ENCODE peak calls at places on chromosomes 2 and 18, in six cellular contexts. Z, U, A, F, E and W are unnamed samples. For H3K4me1, the result is how much of the 10 kb centered on the place peaks cover.

GRCh38 chr2:54100772-54101171 is 14.6 kb upstream of the ACYP2 start:
- DNase-seq in Z (no peak), U (peak), A (no peak), F (no peak), E (no peak), W (no peak)

GRCh38 chr2:222319576-222320440 is 21.0 kb upstream of the PAX3 start:
- DNase-seq in Z (peak), U (peak), A (no peak), F (no peak), E (no peak), W (no peak)

GRCh38 chr18:32769242-32770180 is 3.3 kb downstream of the KLHL14 start:
- DNase-seq in Z (peak), U (peak), A (peak), F (no peak), E (no peak), W (no peak)

GRCh38 chr2:197710424-197711042 is 5.4 kb downstream of the MARS2 start:
- DNase-seq in Z (no peak), U (no peak), A (no peak), F (no peak), E (no peak), W (no peak)

GRCh38 chr2:72698300-72698699 is 127.5 kb downstream of the EXOC6B start:
- DNase-seq in Z (no peak), U (no peak), A (no peak), F (no peak), E (no peak), W (no peak)

GRCh38 chr2:109339519-109339991 is 210.6 kb downstream of the SH3RF3 start:
- DNase-seq in Z (no peak), U (no peak), A (no peak), F (no peak), E (no peak), W (no peak)

GRCh38 chr2:161983010-161983651 is 90.9 kb downstream of the DPP4 start:
- DNase-seq in Z (no peak), U (no peak), A (no peak), F (no peak), E (no peak), W (no peak)

GRCh38 chr2:46831037-46831868 is 84.4 kb downstream of the MCFD2 start:
- DNase-seq in Z (no peak), U (no peak), A (no peak), F (no peak), E (no peak), W (no peak)

GRCh38 chr18:36397033-36397432 is 99.5 kb downstream of the FHOD3 start:
- DNase-seq in Z (no peak), U (no peak), A (no peak), F (no peak), E (no peak), W (no peak)

GRCh38 chr2:16473575-16473974 is 192.1 kb downstream of the CYRIA start:
- DNase-seq in Z (no peak), U (no peak), A (no peak), F (no peak), E (no peak), W (no peak)

GRCh38 chr2:226060228-226060627 is 660.7 kb downstream of the NYAP2 start:
- DNase-seq in Z (no peak), U (no peak), A (no peak), F (no peak), E (no peak), W (no peak)

GRCh38 chr2:188852752-188853151 is 121.4 kb upstream of the COL3A1 start:
- DNase-seq in Z (no peak), U (no peak), A (no peak), F (no peak), E (no peak), W (no peak)

GRCh38 chr18:6487968-6488367 is 73.3 kb upstream of the L3MBTL4 start:
- DNase-seq in Z (no peak), U (no peak), A (no peak), F (no peak), E (no peak), W (no peak)

GRCh38 chr2:105654474-105655004 is 90.2 kb upstream of the NCK2 start:
- DNase-seq in Z (no peak), U (no peak), A (no peak), F (no peak), E (no peak), W (no peak)

GRCh38 chr2:36526216-36526615 is 71.8 kb downstream of the FEZ2 start:
- DNase-seq in Z (no peak), U (no peak), A (no peak), F (no peak), E (no peak), W (no peak)

GRCh38 chr18:37668971-37669747 is 103.6 kb upstream of the CELF4 start:
- DNase-seq in Z (no peak), U (no peak), A (no peak), F (no peak), E (no peak), W (peak)

GRCh38 chr18:26549103-26549485 is 741 bp upstream of the KCTD1 start:
- DNase-seq in Z (peak), U (peak), A (no peak), F (no peak), E (no peak), W (no peak)

GRCh38 chr2:105431367-105432088 is 32.7 kb upstream of the FHL2 start:
- DNase-seq in Z (peak), U (peak), A (no peak), F (peak), E (no peak), W (no peak)

GRCh38 chr2:196205891-196206408 is 34.6 kb upstream of the STK17B start:
- DNase-seq in Z (no peak), U (peak), A (no peak), F (no peak), E (no peak), W (no peak)

GRCh38 chr2:240917009-240917683 is 11.0 kb downstream of the CROCC2 start:
- DNase-seq in Z (peak), U (no peak), A (peak), F (peak), E (no peak), W (no peak)

GRCh38 chr2:222872551-222872950 is 11.7 kb downstream of the ACSL3 start:
- DNase-seq in Z (no peak), U (no peak), A (no peak), F (no peak), E (no peak), W (no peak)

GRCh38 chr2:114550895-114551793 is 108.7 kb downstream of the DPP10 start:
- DNase-seq in Z (no peak), U (peak), A (peak), F (peak), E (no peak), W (no peak)

GRCh38 chr2:45859682-45860081 is 208.2 kb downstream of the PRKCE start:
- DNase-seq in Z (no peak), U (no peak), A (no peak), F (no peak), E (no peak), W (no peak)

GRCh38 chr2:27886322-27886721 is 3.9 kb downstream of the RBKS start:
- DNase-seq in Z (no peak), U (no peak), A (no peak), F (no peak), E (no peak), W (no peak)

GRCh38 chr2:135337066-135337465 is 194.0 kb downstream of the ZRANB3 start:
- DNase-seq in Z (no peak), U (no peak), A (no peak), F (no peak), E (no peak), W (no peak)

GRCh38 chr18:69622961-69623360 is 222.3 kb downstream of the DOK6 start:
- DNase-seq in Z (no peak), U (no peak), A (no peak), F (no peak), E (no peak), W (no peak)

GRCh38 chr2:20065885-20066602 is 14.6 kb upstream of the LAPTM4A start:
- DNase-seq in Z (no peak), U (peak), A (peak), F (no peak), E (no peak), W (peak)

GRCh38 chr2:27663463-27664244 is at the start of the genes SLC4A1AP and SUPT7L:
- DNase-seq in Z (peak), U (peak), A (peak), F (peak), E (peak), W (no peak)

GRCh38 chr18:13245481-13246000 is 27.0 kb downstream of the LDLRAD4 start:
- DNase-seq in Z (no peak), U (peak), A (no peak), F (no peak), E (no peak), W (no peak)

GRCh38 chr18:11997466-11997865 is 16.2 kb downstream of the IMPA2 start:
- DNase-seq in Z (no peak), U (no peak), A (no peak), F (no peak), E (no peak), W (no peak)
- H3K27ac ChIP-seq in Z (no peak), U (no peak), A (peak), F (no peak), E (peak), W (peak)

GRCh38 chr18:9101730-9102390 is 639 bp upstream of the NDUFV2 start:
- DNase-seq in Z (no peak), U (no peak), A (peak), F (no peak), E (no peak), W (no peak)

GRCh38 chr18:9103488-9103887 is 989 bp downstream of the NDUFV2 start:
- DNase-seq in Z (no peak), U (no peak), A (no peak), F (no peak), E (no peak), W (no peak)

GRCh38 chr18:9104244-9104901 is 1.9 kb downstream of the NDUFV2 start:
- DNase-seq in Z (no peak), U (no peak), A (no peak), F (no peak), E (no peak), W (no peak)

GRCh38 chr18:9100796-9101195 is 1.7 kb upstream of the NDUFV2 start:
- DNase-seq in Z (no peak), U (no peak), A (no peak), F (no peak), E (no peak), W (no peak)

DNA sequence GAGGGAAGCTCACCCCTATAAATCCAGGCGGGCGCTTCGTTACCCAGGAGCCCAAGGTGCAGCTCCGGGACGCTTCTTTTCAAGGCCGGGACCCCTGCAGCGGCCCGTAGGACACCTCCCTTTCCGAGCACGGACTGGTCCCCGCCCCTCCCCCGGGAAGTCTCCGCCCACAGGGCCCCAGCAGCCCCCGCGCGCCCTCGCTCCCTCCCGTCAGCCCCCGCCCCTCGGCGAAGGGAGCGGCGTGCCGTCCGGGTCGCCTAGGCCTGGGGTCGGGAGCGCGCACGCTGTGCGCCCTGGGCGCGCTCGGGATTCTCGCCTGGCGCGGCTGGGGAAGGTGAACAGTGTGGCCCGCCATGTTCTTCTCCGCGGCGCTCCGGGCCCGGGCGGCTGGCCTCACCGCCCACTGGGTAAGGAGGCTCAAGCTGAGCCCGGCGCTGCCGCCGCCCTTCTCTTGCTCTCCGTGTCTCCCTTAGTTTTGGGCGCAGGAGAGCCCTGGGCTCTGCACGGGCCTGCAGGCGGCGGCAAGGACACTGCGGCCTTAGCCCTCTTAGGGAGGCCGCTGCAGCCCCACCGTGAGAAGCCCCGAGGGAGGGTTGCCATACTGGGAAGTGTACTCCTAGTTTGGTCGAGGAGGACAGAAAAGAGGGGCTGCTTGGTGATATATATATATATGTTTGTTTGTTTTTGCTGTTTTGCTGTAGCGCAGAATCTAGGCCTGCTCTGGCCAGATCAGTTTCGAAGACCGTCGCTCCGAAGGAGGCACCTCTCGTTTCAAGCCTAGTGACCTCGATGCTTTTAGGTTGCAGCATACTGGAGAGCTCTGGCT is at the start of gene NDUFV2:
- DNase-seq in Z (peak), U (peak), A (peak), F (peak), E (peak), W (no peak)
- TF ChIP-seq POLR2A in Z (peak), U (peak), A (peak), F (peak), E (no peak), W (peak)

GRCh38 chr2:65053199-65053598 is 3.0 kb upstream of the CEP68 start:
- DNase-seq in Z (no peak), U (no peak), A (no peak), F (no peak), E (no peak), W (no peak)

GRCh38 chr2:65056990-65057375 is 767 bp downstream of the CEP68 start:
- DNase-seq in Z (no peak), U (no peak), A (no peak), F (no peak), E (no peak), W (no peak)

GRCh38 chr2:65056215-65056989 is at the start of gene CEP68:
- DNase-seq in Z (peak), U (peak), A (peak), F (peak), E (peak), W (no peak)

GRCh38 chr2:65055427-65056214 is 595 bp upstream of the CEP68 start:
- DNase-seq in Z (peak), U (no peak), A (peak), F (no peak), E (no peak), W (no peak)

DNA sequence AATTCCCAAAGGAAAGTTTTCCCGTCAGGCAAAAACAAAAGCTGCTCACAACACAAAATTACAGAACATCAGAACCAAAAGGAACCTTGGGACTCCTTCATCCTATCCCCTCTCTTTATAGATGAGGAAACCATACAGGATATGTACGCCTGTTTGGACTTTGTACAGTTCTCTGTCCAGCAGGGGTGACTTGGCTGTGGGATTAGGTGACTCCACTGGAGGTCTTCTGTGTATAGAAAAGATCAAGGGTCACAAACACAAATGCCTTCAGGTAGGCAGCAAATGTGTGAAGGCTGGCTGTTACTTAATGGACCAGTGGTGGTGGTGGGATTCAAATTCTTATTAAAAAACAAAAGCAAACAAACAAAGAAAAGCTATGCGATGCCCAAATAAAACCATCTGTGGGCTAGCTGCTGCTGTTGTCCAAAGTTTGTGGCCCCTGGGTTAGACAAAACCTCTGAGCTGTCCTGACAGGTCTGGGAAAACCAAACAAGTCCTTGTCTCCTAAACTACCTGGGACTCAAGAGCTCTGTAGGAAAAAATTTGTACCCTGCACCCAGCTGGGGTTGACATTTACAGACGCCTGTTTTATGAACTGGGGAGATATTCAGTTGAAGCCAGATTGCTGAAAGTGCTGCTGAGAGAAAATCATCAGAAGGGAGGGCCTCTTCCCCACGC is 1.3 kb upstream of the CEP68 start:
- DNase-seq in Z (no peak), U (no peak), A (no peak), F (no peak), E (no peak), W (no peak)
- H3K4me1 ChIP-seq in Z (under half), U (under half), A (under half), F (under half), E (under half), W (under half)

DNA sequence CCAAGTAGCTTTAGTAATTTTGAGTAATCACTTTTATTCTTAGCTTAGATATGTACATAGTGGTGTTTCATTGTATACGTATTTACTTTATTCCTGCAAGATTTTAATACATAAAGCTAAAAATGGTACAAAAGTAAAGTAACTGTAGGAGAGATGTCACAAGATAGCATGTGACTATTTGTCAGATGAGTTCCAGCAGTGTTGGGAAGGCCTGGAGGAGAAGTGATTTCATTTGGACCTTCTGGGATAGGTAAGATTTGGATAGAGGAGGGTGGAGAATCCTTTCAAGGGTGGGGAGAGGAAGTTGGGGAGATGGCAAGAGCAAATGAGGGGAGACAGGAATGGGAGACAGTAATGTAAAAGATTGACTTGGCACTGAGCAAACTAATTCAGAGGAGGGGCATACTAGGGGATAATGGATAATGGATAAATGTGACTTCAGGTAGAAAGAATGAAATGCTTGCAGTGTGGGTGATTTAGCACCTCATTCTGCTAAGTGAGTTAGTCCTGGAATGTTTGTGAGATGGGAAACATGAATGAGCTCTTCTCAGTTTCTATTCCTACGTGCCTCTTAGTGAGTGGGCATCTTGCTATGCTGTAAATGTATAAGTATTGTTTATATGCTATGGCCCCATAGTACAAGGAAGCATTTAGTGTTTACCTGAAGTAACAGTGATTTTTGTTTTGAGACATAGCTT is 10.5 kb downstream of the WDR43 start:
- DNase-seq in Z (no peak), U (no peak), A (no peak), F (no peak), E (no peak), W (no peak)
- H3K27ac ChIP-seq in Z (no peak), U (no peak), A (no peak), F (no peak), E (no peak), W (no peak)

GRCh38 chr2:190534310-190535118 is at the start of gene NEMP2:
- DNase-seq in Z (peak), U (peak), A (peak), F (peak), E (peak), W (no peak)
- TF ChIP-seq POLR2A in Z (peak), U (peak), A (peak), F (peak), E (no peak), W (no peak)

DNA sequence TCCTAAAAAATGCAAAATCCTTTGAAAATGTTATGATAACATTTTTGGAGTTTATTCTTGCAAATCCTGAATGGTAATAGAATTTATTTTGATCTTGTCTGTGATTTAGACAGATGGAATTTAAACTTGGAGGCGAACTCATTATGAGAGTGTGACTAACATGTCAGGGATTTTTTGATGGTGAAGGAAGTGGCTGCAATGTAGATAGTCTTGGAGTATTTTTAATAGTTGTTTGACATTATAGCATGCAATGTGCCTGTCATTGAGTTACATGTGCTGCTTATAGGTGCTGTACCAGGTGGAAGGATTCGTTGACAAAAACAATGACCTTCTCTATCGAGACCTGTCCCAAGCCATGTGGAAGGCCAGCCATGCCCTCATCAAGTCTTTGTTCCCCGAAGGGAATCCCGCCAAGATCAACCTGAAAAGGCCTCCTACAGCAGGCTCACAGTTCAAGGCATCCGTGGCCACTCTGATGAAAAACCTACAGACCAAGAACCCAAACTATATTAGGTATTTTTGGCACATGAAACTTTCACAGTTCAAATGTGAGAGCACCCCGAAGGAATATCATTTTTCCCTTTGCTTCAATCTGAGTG is 141.8 kb downstream of the MYO1B start:
- DNase-seq in Z (no peak), U (no peak), A (no peak), F (no peak), E (no peak), W (no peak)
- H3K4me1 ChIP-seq in Z (under half), U (under half), A (under half), F (under half), E (under half), W (under half)

GRCh38 chr2:64522843-64523428 is 1.2 kb upstream of the AFTPH start:
- DNase-seq in Z (no peak), U (peak), A (peak), F (peak), E (peak), W (no peak)
- H3K27ac ChIP-seq in Z (peak), U (no peak), A (no peak), F (no peak), E (peak), W (peak)